ENCODE peak calls at places on chromosomes 12 and 14, in nine cellular contexts. One of them, this sample, is unnamed.

GRCh38 chr12:31991146-31991545 is 31.9 kb downstream of the RESF1 start:
- DNase-seq in lung: no peak
- DNase-seq in colonic mucosa: no peak
- DNase-seq in astrocyte: no peak
- DNase-seq in IMR-90: no peak
- DNase-seq in CD8-positive, alpha-beta T cell: no peak
- DNase-seq in psoas muscle: no peak
- DNase-seq in Panc1: no peak
- DNase-seq in A549: no peak
- DNase-seq in this sample: no peak

GRCh38 chr12:108033091-108033490 is 96.0 kb upstream of the WSCD2 start:
- DNase-seq in psoas muscle: no peak
- DNase-seq in IMR-90: no peak
- DNase-seq in A549: no peak
- DNase-seq in CD8-positive, alpha-beta T cell: no peak
- DNase-seq in lung: no peak
- DNase-seq in Panc1: no peak
- DNase-seq in colonic mucosa: no peak
- DNase-seq in astrocyte: no peak
- DNase-seq in this sample: no peak

GRCh38 chr12:104219908-104220404 is 4.4 kb downstream of the TXNRD1 start:
- DNase-seq in CD8-positive, alpha-beta T cell: peak; percentile 26
- DNase-seq in IMR-90: peak; percentile 83
- DNase-seq in psoas muscle: no peak
- DNase-seq in A549: peak; percentile 99
- DNase-seq in lung: peak; percentile 44
- DNase-seq in colonic mucosa: peak; percentile 53
- DNase-seq in Panc1: peak; percentile 91
- DNase-seq in astrocyte: peak; percentile 68
- DNase-seq in this sample: no peak

GRCh38 chr12:48176417-48176751 is 7.1 kb upstream of the CCDC184 start:
- DNase-seq in A549: no peak
- DNase-seq in Panc1: no peak
- DNase-seq in astrocyte: no peak
- DNase-seq in psoas muscle: no peak
- DNase-seq in lung: no peak
- DNase-seq in IMR-90: no peak
- DNase-seq in CD8-positive, alpha-beta T cell: no peak
- DNase-seq in colonic mucosa: no peak
- DNase-seq in this sample: no peak

GRCh38 chr12:111361717-111362576 is 6.9 kb downstream of the PHETA1 start:
- DNase-seq in A549: no peak
- DNase-seq in CD8-positive, alpha-beta T cell: no peak
- DNase-seq in psoas muscle: no peak
- DNase-seq in astrocyte: no peak
- DNase-seq in colonic mucosa: no peak
- DNase-seq in IMR-90: no peak
- DNase-seq in Panc1: no peak
- DNase-seq in lung: peak; percentile 58
- DNase-seq in this sample: peak; percentile 60

GRCh38 chr12:93829073-93829472 is 151.9 kb downstream of the CRADD start:
- DNase-seq in A549: no peak
- DNase-seq in astrocyte: no peak
- DNase-seq in colonic mucosa: no peak
- DNase-seq in Panc1: no peak
- DNase-seq in CD8-positive, alpha-beta T cell: no peak
- DNase-seq in IMR-90: no peak
- DNase-seq in lung: no peak
- DNase-seq in psoas muscle: no peak
- DNase-seq in this sample: no peak

GRCh38 chr12:40691913-40692616 is at the start of gene CNTN1:
- DNase-seq in IMR-90: peak; percentile 0
- DNase-seq in Panc1: no peak
- DNase-seq in psoas muscle: peak; percentile 30
- DNase-seq in colonic mucosa: peak; percentile 39
- DNase-seq in A549: peak; percentile 93
- DNase-seq in astrocyte: peak; percentile 6
- DNase-seq in lung: peak; percentile 61
- DNase-seq in CD8-positive, alpha-beta T cell: no peak
- DNase-seq in this sample: no peak

GRCh38 chr12:1054103-1054838 is 63.2 kb downstream of the ERC1 start:
- DNase-seq in colonic mucosa: no peak
- DNase-seq in IMR-90: no peak
- DNase-seq in CD8-positive, alpha-beta T cell: no peak
- DNase-seq in psoas muscle: no peak
- DNase-seq in astrocyte: no peak
- DNase-seq in A549: no peak
- DNase-seq in Panc1: no peak
- DNase-seq in lung: no peak
- DNase-seq in this sample: no peak

GRCh38 chr14:87567926-87568325 is 425.1 kb downstream of the GALC start:
- DNase-seq in IMR-90: no peak
- DNase-seq in astrocyte: no peak
- DNase-seq in A549: no peak
- DNase-seq in Panc1: no peak
- DNase-seq in lung: no peak
- DNase-seq in colonic mucosa: no peak
- DNase-seq in psoas muscle: no peak
- DNase-seq in CD8-positive, alpha-beta T cell: no peak
- DNase-seq in this sample: no peak

GRCh38 chr12:7344831-7345230 is 41.0 kb downstream of the ACSM4 start:
- DNase-seq in A549: no peak
- DNase-seq in IMR-90: no peak
- DNase-seq in astrocyte: no peak
- DNase-seq in psoas muscle: no peak
- DNase-seq in colonic mucosa: no peak
- DNase-seq in Panc1: no peak
- DNase-seq in CD8-positive, alpha-beta T cell: no peak
- DNase-seq in lung: no peak
- DNase-seq in this sample: no peak

GRCh38 chr12:108616941-108617858 is 16.5 kb downstream of the SELPLG start:
- DNase-seq in Panc1: no peak
- DNase-seq in astrocyte: peak; percentile 26
- DNase-seq in CD8-positive, alpha-beta T cell: peak; percentile 58
- DNase-seq in colonic mucosa: no peak
- DNase-seq in IMR-90: no peak
- DNase-seq in psoas muscle: no peak
- DNase-seq in lung: no peak
- DNase-seq in A549: no peak
- DNase-seq in this sample: peak; percentile 59

GRCh38 chr12:12266873-12267634 is at the start of gene LRP6:
- DNase-seq in astrocyte: peak; percentile 94
- DNase-seq in Panc1: peak; percentile 32
- DNase-seq in A549: peak; percentile 97
- DNase-seq in CD8-positive, alpha-beta T cell: peak; percentile 58
- DNase-seq in colonic mucosa: peak; percentile 88
- DNase-seq in IMR-90: peak; percentile 94
- DNase-seq in psoas muscle: peak; percentile 93
- DNase-seq in lung: peak; percentile 88
- DNase-seq in this sample: peak; percentile 95

GRCh38 chr14:35390577-35391387 is 13.8 kb downstream of the NFKBIA start:
- DNase-seq in astrocyte: peak; percentile 65
- DNase-seq in colonic mucosa: no peak
- DNase-seq in Panc1: no peak
- DNase-seq in psoas muscle: no peak
- DNase-seq in CD8-positive, alpha-beta T cell: no peak
- DNase-seq in A549: no peak
- DNase-seq in lung: no peak
- DNase-seq in IMR-90: no peak
- DNase-seq in this sample: no peak

GRCh38 chr12:49990269-49990668 is 17.5 kb downstream of the AQP6 start:
- DNase-seq in A549: no peak
- DNase-seq in CD8-positive, alpha-beta T cell: no peak
- DNase-seq in astrocyte: no peak
- DNase-seq in IMR-90: peak; percentile 64
- DNase-seq in lung: no peak
- DNase-seq in psoas muscle: no peak
- DNase-seq in colonic mucosa: no peak
- DNase-seq in Panc1: no peak
- DNase-seq in this sample: no peak

GRCh38 chr12:31204995-31205582 is 120.9 kb downstream of the SINHCAF start:
- DNase-seq in Panc1: no peak
- DNase-seq in astrocyte: peak; percentile 50
- DNase-seq in CD8-positive, alpha-beta T cell: no peak
- DNase-seq in IMR-90: peak; percentile 49
- DNase-seq in lung: no peak
- DNase-seq in A549: no peak
- DNase-seq in psoas muscle: no peak
- DNase-seq in colonic mucosa: no peak
- DNase-seq in this sample: no peak

DNA sequence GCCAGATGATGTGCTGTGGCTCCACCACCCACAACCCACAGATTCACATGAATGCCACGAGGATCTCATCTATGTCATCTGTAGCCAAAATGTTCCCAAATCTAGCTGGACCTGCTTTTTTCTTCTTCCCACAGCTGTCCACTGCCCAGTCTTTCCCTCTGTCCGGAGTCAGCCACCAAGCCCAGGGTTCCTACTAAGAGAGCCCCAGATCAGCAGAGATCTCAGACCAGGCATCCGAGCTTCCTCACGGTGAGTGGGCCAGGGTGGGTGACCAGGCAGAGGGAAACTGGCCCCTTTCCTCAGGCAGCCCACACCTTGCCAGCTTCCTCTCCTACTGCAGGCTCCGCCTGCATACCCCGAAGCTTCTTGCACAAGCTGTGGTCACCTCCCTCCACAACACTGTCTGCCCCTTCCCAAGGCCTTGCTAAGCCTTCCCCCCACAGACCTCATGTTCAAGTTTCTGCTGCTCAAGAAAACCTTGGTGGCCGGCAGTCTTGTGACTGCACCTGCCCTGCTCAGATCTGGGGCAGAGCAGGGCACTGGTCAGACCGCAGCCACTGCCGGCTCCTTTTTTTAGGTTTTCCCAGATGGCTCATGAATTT is 81.4 kb downstream of the ACTN1 start:
- DNase-seq in Panc1: no peak
- DNase-seq in IMR-90: no peak
- DNase-seq in A549: no peak
- DNase-seq in CD8-positive, alpha-beta T cell: no peak
- DNase-seq in colonic mucosa: no peak
- DNase-seq in psoas muscle: no peak
- DNase-seq in astrocyte: no peak
- DNase-seq in lung: no peak
- DNase-seq in this sample: peak; percentile 2
- H3K27ac ChIP-seq in Panc1: no peak overlapping the region
- H3K27ac ChIP-seq in IMR-90: no peak overlapping the region
- H3K27ac ChIP-seq in A549: no peak overlapping the region
- H3K27ac ChIP-seq in CD8-positive, alpha-beta T cell: no peak overlapping the region
- H3K27ac ChIP-seq in colonic mucosa: no peak overlapping the region
- H3K27ac ChIP-seq in psoas muscle: no peak overlapping the region
- H3K27ac ChIP-seq in astrocyte: no peak overlapping the region
- H3K27ac ChIP-seq in lung: no peak overlapping the region
- H3K27ac ChIP-seq in this sample: no peak overlapping the region

DNA sequence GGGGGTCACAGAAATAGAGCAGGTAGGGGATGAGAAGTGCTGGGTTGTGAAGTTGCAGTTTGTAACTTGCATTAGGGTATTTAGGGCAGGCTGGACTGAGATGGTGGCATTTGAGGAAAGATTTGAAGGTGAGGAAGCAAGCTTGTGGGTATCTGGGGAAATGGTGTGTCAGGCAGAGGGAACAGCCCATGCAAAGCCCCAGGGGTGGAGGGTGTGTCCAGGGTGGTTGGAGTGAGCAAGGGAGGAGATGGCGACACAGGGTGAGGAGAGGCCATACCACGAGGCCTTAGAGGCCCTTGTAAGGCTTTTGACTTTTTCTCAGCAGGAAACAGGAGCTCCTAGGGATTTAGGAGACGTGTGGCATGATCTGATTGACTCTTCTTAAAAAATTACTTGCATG is 136.9 kb downstream of the NUAK1 start:
- DNase-seq in astrocyte: no peak
- DNase-seq in lung: no peak
- DNase-seq in CD8-positive, alpha-beta T cell: no peak
- DNase-seq in IMR-90: no peak
- DNase-seq in Panc1: no peak
- DNase-seq in A549: no peak
- DNase-seq in colonic mucosa: no peak
- DNase-seq in psoas muscle: no peak
- DNase-seq in this sample: no peak
- H3K4me3 ChIP-seq in astrocyte: no peak overlapping the region
- H3K4me3 ChIP-seq in lung: no peak overlapping the region
- H3K4me3 ChIP-seq in CD8-positive, alpha-beta T cell: no peak overlapping the region
- H3K4me3 ChIP-seq in IMR-90: no peak overlapping the region
- H3K4me3 ChIP-seq in Panc1: no peak overlapping the region
- H3K4me3 ChIP-seq in A549: no peak overlapping the region
- H3K4me3 ChIP-seq in colonic mucosa: no peak overlapping the region
- H3K4me3 ChIP-seq in psoas muscle: no peak overlapping the region
- H3K4me3 ChIP-seq in this sample: no peak overlapping the region

GRCh38 chr12:117047810-117048584 is 51.2 kb downstream of the TESC start:
- DNase-seq in astrocyte: peak; percentile 8
- DNase-seq in CD8-positive, alpha-beta T cell: no peak
- DNase-seq in IMR-90: peak; percentile 61
- DNase-seq in A549: peak; percentile 65
- DNase-seq in Panc1: no peak
- DNase-seq in colonic mucosa: no peak
- DNase-seq in lung: no peak
- DNase-seq in psoas muscle: no peak
- DNase-seq in this sample: peak; percentile 75

GRCh38 chr12:117048585-117048904 is 50.7 kb downstream of the TESC start:
- DNase-seq in IMR-90: no peak
- DNase-seq in A549: no peak
- DNase-seq in lung: no peak
- DNase-seq in psoas muscle: no peak
- DNase-seq in colonic mucosa: no peak
- DNase-seq in CD8-positive, alpha-beta T cell: no peak
- DNase-seq in Panc1: no peak
- DNase-seq in astrocyte: no peak
- DNase-seq in this sample: no peak

GRCh38 chr12:117049295-117049694 is 49.9 kb downstream of the TESC start:
- DNase-seq in A549: no peak
- DNase-seq in Panc1: no peak
- DNase-seq in CD8-positive, alpha-beta T cell: no peak
- DNase-seq in lung: no peak
- DNase-seq in colonic mucosa: no peak
- DNase-seq in astrocyte: no peak
- DNase-seq in IMR-90: no peak
- DNase-seq in psoas muscle: no peak
- DNase-seq in this sample: peak; percentile 63

GRCh38 chr12:117051380-117051779 is 47.8 kb downstream of the TESC start:
- DNase-seq in CD8-positive, alpha-beta T cell: no peak
- DNase-seq in Panc1: no peak
- DNase-seq in IMR-90: no peak
- DNase-seq in colonic mucosa: no peak
- DNase-seq in lung: no peak
- DNase-seq in A549: no peak
- DNase-seq in psoas muscle: no peak
- DNase-seq in astrocyte: no peak
- DNase-seq in this sample: peak; percentile 65

GRCh38 chr12:117050060-117050459 is 49.2 kb downstream of the TESC start:
- DNase-seq in A549: no peak
- DNase-seq in psoas muscle: no peak
- DNase-seq in CD8-positive, alpha-beta T cell: no peak
- DNase-seq in Panc1: no peak
- DNase-seq in colonic mucosa: no peak
- DNase-seq in IMR-90: no peak
- DNase-seq in astrocyte: no peak
- DNase-seq in lung: no peak
- DNase-seq in this sample: no peak
- H3K4me1 ChIP-seq in A549: peaks cover 6% of the 10 kb centered on the region
- H3K4me1 ChIP-seq in psoas muscle: no peaks in the 10 kb centered on the region
- H3K4me1 ChIP-seq in CD8-positive, alpha-beta T cell: no peaks in the 10 kb centered on the region
- H3K4me1 ChIP-seq in Panc1: no peaks in the 10 kb centered on the region
- H3K4me1 ChIP-seq in colonic mucosa: no peaks in the 10 kb centered on the region
- H3K4me1 ChIP-seq in IMR-90: peaks cover 7% of the 10 kb centered on the region
- H3K4me1 ChIP-seq in astrocyte: no peaks in the 10 kb centered on the region
- H3K4me1 ChIP-seq in lung: peaks cover 8% of the 10 kb centered on the region
- H3K4me1 ChIP-seq in this sample: peaks cover 5% of the 10 kb centered on the region

GRCh38 chr14:102235275-102235897 is 69.6 kb downstream of the MOK start:
- DNase-seq in Panc1: peak; percentile 32
- DNase-seq in colonic mucosa: peak; percentile 84
- DNase-seq in A549: peak; percentile 85
- DNase-seq in CD8-positive, alpha-beta T cell: peak; percentile 63
- DNase-seq in psoas muscle: peak; percentile 85
- DNase-seq in IMR-90: peak; percentile 89
- DNase-seq in lung: peak; percentile 78
- DNase-seq in astrocyte: peak; percentile 77
- DNase-seq in this sample: peak; percentile 86
- H3K27ac ChIP-seq in Panc1: no peak overlapping the region
- H3K27ac ChIP-seq in colonic mucosa: no peak overlapping the region
- H3K27ac ChIP-seq in A549: peak overlapping the region; percentile 76
- H3K27ac ChIP-seq in CD8-positive, alpha-beta T cell: no peak overlapping the region
- H3K27ac ChIP-seq in psoas muscle: no peak overlapping the region
- H3K27ac ChIP-seq in IMR-90: no peak overlapping the region
- H3K27ac ChIP-seq in lung: no peak overlapping the region
- H3K27ac ChIP-seq in astrocyte: peak overlapping the region; percentile 47
- H3K27ac ChIP-seq in this sample: peak overlapping the region; percentile 16

This sample was measured in heart left ventricle.